ENCODE peak calls at places on chromosomes 3 and 15, in nine cellular contexts. P is A549, W is left ventricle myocardium inferior, Q is astrocyte of the spinal cord, D is cardiac fibroblast, O is cardiac muscle cell, N is AG10803, F is OCI-LY7, I is K562. X is an unnamed sample.

GRCh38 chr3:134085034-134085775 is 55.5 kb upstream of the SLCO2A1 start:
- DNase-seq in P (no peak), W (no peak), Q (no peak), D (no peak), O (no peak), N (peak), F (no peak), I (no peak), X (no peak)

GRCh38 chr15:79170256-79170664 is 79.7 kb upstream of the RASGRF1 start:
- DNase-seq in P (peak), W (peak), Q (no peak), D (peak), O (no peak), N (peak), F (no peak), I (peak), X (peak)

GRCh38 chr15:68603951-68604350 is 25.2 kb downstream of the CORO2B start:
- DNase-seq in P (no peak), W (peak), Q (no peak), D (peak), O (peak), N (no peak), F (no peak), I (no peak), X (no peak)

GRCh38 chr3:46490338-46491084 is 7.3 kb upstream of the RTP3 start:
- DNase-seq in P (no peak), W (no peak), Q (no peak), D (no peak), O (no peak), N (no peak), F (no peak), I (no peak), X (no peak)

GRCh38 chr15:41930221-41930866 is 36.5 kb upstream of the SPTBN5 start:
- DNase-seq in P (peak), W (peak), Q (peak), D (peak), O (no peak), N (peak), F (no peak), I (no peak), X (peak)

GRCh38 chr15:62121273-62122015 is 43.6 kb downstream of the C2CD4B start:
- DNase-seq in P (no peak), W (no peak), Q (no peak), D (no peak), O (no peak), N (no peak), F (no peak), I (no peak), X (no peak)

GRCh38 chr15:72196409-72197044 is 1.1 kb downstream of the GRAMD2A start:
- DNase-seq in P (peak), W (no peak), Q (no peak), D (no peak), O (no peak), N (no peak), F (no peak), I (no peak), X (no peak)

GRCh38 chr3:149042766-149043386 is 43.5 kb downstream of the HLTF start:
- DNase-seq in P (no peak), W (no peak), Q (peak), D (peak), O (no peak), N (peak), F (no peak), I (no peak), X (no peak)

GRCh38 chr3:157769378-157769777 is 266.2 kb upstream of the VEPH1 start:
- DNase-seq in P (no peak), W (no peak), Q (no peak), D (no peak), O (no peak), N (no peak), F (no peak), I (no peak), X (no peak)
- TF ChIP-seq CTCF in P (no peak), W (no peak), Q (no peak), D (no peak), O (no peak), N (no peak), F (no peak), I (no peak), X (peak)

GRCh38 chr3:2511356-2511755 is 412.7 kb downstream of the CNTN4 start:
- DNase-seq in P (no peak), W (peak), Q (no peak), D (no peak), O (peak), N (no peak), F (no peak), I (no peak), X (no peak)
- H3K4me3 ChIP-seq in P (no peak), W (peak), Q (no peak), D (no peak), O (no peak), N (no peak), F (no peak), I (no peak), X (no peak)

GRCh38 chr3:57682284-57682683 is 10.6 kb downstream of the DENND6A start:
- DNase-seq in P (no peak), W (no peak), Q (peak), D (no peak), O (no peak), N (peak), F (no peak), I (no peak), X (no peak)
- TF ChIP-seq CTCF in P (peak), W (no peak), Q (peak), D (peak), O (peak), N (peak), F (no peak), I (no peak), X (peak)

DNA sequence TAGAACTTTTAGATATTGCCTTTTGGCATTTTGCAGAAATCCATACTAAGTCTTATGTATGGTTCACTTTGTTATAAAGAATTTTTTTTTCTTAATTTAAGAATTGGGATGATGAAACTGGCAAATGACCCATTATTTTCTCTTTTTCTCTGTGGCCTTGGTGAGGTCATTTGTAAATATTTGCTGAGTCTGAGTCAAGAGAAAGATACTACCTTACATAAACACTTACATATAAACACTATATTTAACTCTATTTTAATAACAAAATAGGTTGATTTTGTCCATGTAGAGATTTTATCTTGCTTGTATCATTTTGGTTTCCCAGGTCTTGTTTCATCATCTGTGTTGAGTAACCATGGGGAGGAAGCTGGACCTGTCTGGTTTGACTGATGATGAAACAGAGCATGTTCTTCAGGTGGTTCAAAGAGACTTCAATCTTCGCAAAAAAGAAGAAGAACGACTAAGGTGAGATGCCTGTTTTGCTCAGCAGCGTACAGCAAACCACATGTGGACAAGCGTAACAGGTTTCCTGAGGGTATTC is 91.1 kb downstream of the MYRIP start:
- DNase-seq in P (no peak), W (no peak), Q (no peak), D (no peak), O (no peak), N (no peak), F (no peak), I (no peak), X (no peak)
- H3K4me3 ChIP-seq in P (no peak), W (no peak), Q (no peak), D (no peak), O (no peak), N (no peak), F (no peak), I (no peak), X (no peak)

DNA sequence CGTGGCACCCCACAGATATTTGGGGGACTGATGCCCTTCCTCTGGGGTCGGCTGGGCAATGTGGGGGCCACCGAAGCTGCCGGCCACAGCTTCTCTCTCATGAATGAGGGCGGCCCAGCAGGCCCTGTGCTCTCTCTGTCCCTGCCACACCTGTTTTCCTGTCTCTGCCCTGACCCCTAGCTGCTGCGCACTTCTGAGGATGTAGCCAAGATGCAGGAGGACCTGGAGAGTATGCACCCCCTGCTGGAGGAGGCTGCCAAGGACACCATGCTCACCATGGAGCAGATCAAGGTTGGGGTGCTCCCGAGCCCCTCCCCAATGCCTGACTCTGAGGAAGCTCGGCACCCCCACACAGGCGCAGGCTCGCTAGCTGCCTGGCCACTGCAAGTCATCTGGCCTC is 59.7 kb downstream of the SEMA3G start:
- DNase-seq in P (peak), W (no peak), Q (peak), D (peak), O (peak), N (peak), F (peak), I (peak), X (no peak)
- TF ChIP-seq CTCF in P (peak), W (peak), Q (peak), D (peak), O (peak), N (peak), F (peak), I (peak), X (peak)

X was measured in epithelial cell of proximal tubule.